ENCODE peak calls at places on chromosomes 11 and 22, in five cellular contexts. X, I, O, V and J are unnamed samples.

GRCh38 chr11:71066311-71066710 is 186.1 kb downstream of the SHANK2 start:
- DNase-seq in I (no peak), X (no peak), V (no peak), O (no peak), J (no peak)

GRCh38 chr22:29043906-29044575 is 17.6 kb downstream of the C22orf31 start:
- DNase-seq in I (peak), V (peak), O (no peak), X (no peak), J (no peak)

GRCh38 chr11:117058761-117059233 is 39.4 kb downstream of the SIK3 start:
- DNase-seq in X (no peak), I (peak), V (peak), O (no peak), J (no peak)

GRCh38 chr22:17772963-17773605 is 1.2 kb downstream of the BID start:
- DNase-seq in V (peak), O (no peak), X (no peak), I (peak), J (no peak)

GRCh38 chr11:112100457-112100856 is 13.8 kb downstream of the SDHD start:
- DNase-seq in X (no peak), V (peak), O (no peak), I (peak), J (no peak)

GRCh38 chr22:50705851-50706351 is 32.1 kb upstream of the ACR start:
- DNase-seq in O (no peak), V (no peak), X (no peak), I (no peak), J (no peak)

GRCh38 chr11:111992456-111992855 is 32.8 kb upstream of the DLAT start:
- DNase-seq in I (no peak), V (no peak), O (no peak), X (no peak), J (no peak)

GRCh38 chr11:34303028-34303427 is 54.8 kb downstream of the ABTB2 start:
- DNase-seq in O (no peak), X (no peak), I (peak), V (no peak), J (no peak)

GRCh38 chr11:1920128-1920908 is 815 bp downstream of the TNNT3 start:
- DNase-seq in V (no peak), O (no peak), X (no peak), I (no peak), J (peak)

GRCh38 chr11:8309862-8310261 is 46.2 kb upstream of the LMO1 start:
- DNase-seq in O (no peak), X (no peak), I (no peak), V (no peak), J (no peak)

GRCh38 chr11:109043318-109043717 is 378.4 kb downstream of the DDX10 start:
- DNase-seq in I (no peak), O (no peak), X (peak), V (no peak), J (no peak)

GRCh38 chr11:21142007-21142406 is 472.6 kb downstream of the NELL1 start:
- DNase-seq in X (peak), V (no peak), O (no peak), I (no peak), J (no peak)

GRCh38 chr11:100682247-100682969 is 4.7 kb upstream of the ARHGAP42 start:
- DNase-seq in I (no peak), V (peak), X (peak), O (no peak), J (no peak)

GRCh38 chr22:30202531-30203006 is 44.0 kb downstream of the LIF start:
- DNase-seq in I (peak), X (no peak), O (no peak), V (peak), J (peak)

GRCh38 chr11:6992457-6993431 is 27.4 kb downstream of the ZNF214 start:
- DNase-seq in I (peak), O (no peak), X (no peak), V (peak), J (no peak)

GRCh38 chr11:14380947-14381555 is 22.1 kb upstream of the RRAS2 start:
- DNase-seq in O (no peak), V (peak), I (peak), X (peak), J (peak)

GRCh38 chr11:107757661-107758060 is 45.8 kb upstream of the SLN start:
- DNase-seq in I (no peak), O (no peak), V (no peak), X (no peak), J (no peak)

GRCh38 chr11:2655834-2656622 is 43.8 kb downstream of the KCNQ1OT1 start:
- DNase-seq in O (no peak), V (peak), I (peak), X (no peak), J (no peak)

GRCh38 chr22:46693634-46694422 is 44.2 kb downstream of the CERK start:
- DNase-seq in X (no peak), I (no peak), O (no peak), V (no peak), J (no peak)

GRCh38 chr11:76626921-76627391 is 43.6 kb downstream of the LRRC32 start:
- DNase-seq in O (no peak), X (peak), V (peak), I (peak), J (no peak)

GRCh38 chr11:19803506-19803998 is 90.9 kb downstream of the NAV2 start:
- DNase-seq in I (no peak), O (no peak), V (no peak), X (no peak), J (peak)

GRCh38 chr22:37818397-37819099 is 4.6 kb upstream of the GALR3 start:
- DNase-seq in V (peak), O (no peak), I (peak), X (peak), J (peak)

GRCh38 chr11:131955901-131956300 is 585.5 kb downstream of the NTM start:
- DNase-seq in O (no peak), V (no peak), X (no peak), I (no peak), J (no peak)

GRCh38 chr11:84396521-84396920 is 1110.4 kb upstream of the CCDC90B start:
- DNase-seq in V (no peak), O (no peak), I (peak), X (no peak), J (no peak)

GRCh38 chr22:19522190-19522880 is 1.9 kb downstream of the CLDN5 start:
- DNase-seq in V (no peak), X (no peak), I (no peak), O (no peak), J (no peak)

GRCh38 chr22:38221908-38222796 is 20.4 kb downstream of the MAFF start:
- DNase-seq in X (no peak), O (no peak), I (no peak), V (no peak), J (no peak)

GRCh38 chr11:12165237-12165875 is 55.0 kb downstream of the MICAL2 start:
- DNase-seq in V (no peak), I (peak), X (no peak), O (no peak), J (no peak)

GRCh38 chr22:23014250-23014649 is 56.1 kb upstream of the GNAZ start:
- DNase-seq in O (no peak), V (no peak), X (no peak), I (no peak), J (no peak)

GRCh38 chr22:18111759-18112330 is 1.2 kb downstream of the TUBA8 start:
- DNase-seq in X (no peak), I (no peak), O (no peak), V (no peak), J (no peak)

GRCh38 chr11:103338621-103339484 is 229.6 kb downstream of the DYNC2H1 start:
- DNase-seq in V (peak), I (peak), O (peak), X (no peak), J (no peak)

GRCh38 chr11:101128571-101129202 is 926 bp downstream of the PGR start:
- DNase-seq in X (no peak), V (no peak), I (no peak), O (no peak), J (no peak)

GRCh38 chr11:109933126-109933525 is 160.1 kb upstream of the ZC3H12C start:
- DNase-seq in V (peak), I (peak), X (no peak), O (no peak), J (no peak)

GRCh38 chr11:10908215-10908990 is 50.5 kb upstream of the ZBED5 start:
- DNase-seq in V (peak), O (no peak), I (peak), X (no peak), J (no peak)

GRCh38 chr11:10902756-10903155 is 44.9 kb upstream of the ZBED5 start:
- DNase-seq in I (no peak), V (no peak), X (no peak), O (no peak), J (no peak)

GRCh38 chr11:10909141-10909883 is 51.5 kb upstream of the ZBED5 start:
- DNase-seq in X (no peak), V (peak), O (no peak), I (peak), J (no peak)

GRCh38 chr11:10902301-10902700 is 44.4 kb upstream of the ZBED5 start:
- DNase-seq in X (no peak), V (no peak), I (no peak), O (no peak), J (no peak)

GRCh38 chr11:10906521-10906920 is 48.7 kb upstream of the ZBED5 start:
- DNase-seq in V (peak), X (no peak), O (no peak), I (peak), J (no peak)
- TF ChIP-seq CTCF in V (no peak), X (no peak), O (no peak), I (peak), J (no peak)

GRCh38 chr22:40714514-40714966 is 35.3 kb downstream of the MCHR1 start:
- DNase-seq in V (peak), I (peak), O (no peak), X (no peak), J (no peak)
- H3K9ac ChIP-seq in V (no peak), I (no peak), O (peak), X (no peak), J (no peak)

GRCh38 chr22:21694394-21694793 is 28.6 kb downstream of the PPIL2 start:
- DNase-seq in X (no peak), V (no peak), O (no peak), I (no peak), J (no peak)
- H3K27ac ChIP-seq in X (no peak), V (no peak), O (no peak), I (no peak), J (no peak)

GRCh38 chr11:75532200-75532972 is 6.6 kb upstream of the GDPD5 start:
- DNase-seq in I (peak), V (peak), X (peak), O (no peak), J (peak)
- TF ChIP-seq CTCF in I (peak), V (peak), X (peak), O (peak), J (peak)

GRCh38 chr11:73393011-73393380 is 16.8 kb downstream of the RELT start:
- DNase-seq in V (no peak), O (no peak), I (no peak), X (no peak), J (no peak)
- H3K9ac ChIP-seq in V (no peak), O (no peak), I (no peak), X (no peak), J (no peak)

DNA sequence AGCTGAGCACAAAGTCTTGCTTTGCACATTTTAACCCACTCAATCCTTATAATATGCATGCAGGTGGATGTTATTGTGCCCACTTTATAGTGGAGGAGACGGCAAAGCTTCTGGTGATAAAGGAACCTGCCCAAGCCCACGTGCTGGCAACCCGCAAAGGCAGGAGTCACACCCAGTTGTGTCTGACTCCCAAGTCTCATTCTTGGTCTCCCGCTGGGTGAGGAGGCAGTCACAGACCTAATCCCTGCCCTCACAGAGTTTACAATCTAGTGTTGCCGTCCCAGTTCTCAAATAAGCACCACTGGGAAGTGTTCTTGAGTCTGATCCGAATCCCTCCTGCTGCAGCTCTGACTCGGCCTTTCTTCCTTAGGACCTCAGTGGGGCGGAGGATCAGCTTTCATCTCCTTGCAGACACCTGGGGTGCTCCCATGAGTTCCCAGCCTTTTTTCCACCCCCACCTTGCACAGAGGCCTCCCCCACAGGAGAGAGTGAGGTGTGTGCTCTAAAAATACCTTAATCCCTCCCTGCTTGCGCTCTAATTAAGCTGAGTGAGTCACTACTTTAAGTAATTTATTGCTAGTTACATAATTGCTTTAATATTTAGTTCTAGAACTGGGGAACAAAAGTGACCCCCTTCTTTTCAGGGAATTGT is 15.1 kb downstream of the PDE2A start:
- DNase-seq in I (no peak), X (no peak), O (no peak), V (no peak), J (no peak)
- H3K27ac ChIP-seq in I (no peak), X (no peak), O (no peak), V (no peak), J (no peak)

DNA sequence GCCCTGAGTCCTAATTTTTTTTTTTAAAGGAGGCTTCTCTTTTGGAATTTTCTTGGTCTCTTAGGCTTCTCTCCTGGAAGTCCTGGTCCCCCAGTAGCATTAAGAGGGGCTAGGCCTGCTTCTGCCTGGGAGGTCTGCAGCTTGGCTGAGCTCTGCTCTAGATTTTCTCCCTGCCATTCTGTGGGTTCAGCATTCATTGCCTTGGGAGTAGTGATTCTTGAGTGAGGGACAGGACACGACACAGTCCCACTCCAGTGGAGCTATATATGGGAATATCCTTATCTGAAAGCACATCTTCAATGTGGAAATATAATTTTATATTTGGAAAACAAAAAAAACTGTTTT is 3.7 kb downstream of the IGSF22 start:
- DNase-seq in O (no peak), X (no peak), V (no peak), I (no peak), J (no peak)
- TF ChIP-seq CTCF in O (no peak), X (no peak), V (no peak), I (no peak), J (peak)

DNA sequence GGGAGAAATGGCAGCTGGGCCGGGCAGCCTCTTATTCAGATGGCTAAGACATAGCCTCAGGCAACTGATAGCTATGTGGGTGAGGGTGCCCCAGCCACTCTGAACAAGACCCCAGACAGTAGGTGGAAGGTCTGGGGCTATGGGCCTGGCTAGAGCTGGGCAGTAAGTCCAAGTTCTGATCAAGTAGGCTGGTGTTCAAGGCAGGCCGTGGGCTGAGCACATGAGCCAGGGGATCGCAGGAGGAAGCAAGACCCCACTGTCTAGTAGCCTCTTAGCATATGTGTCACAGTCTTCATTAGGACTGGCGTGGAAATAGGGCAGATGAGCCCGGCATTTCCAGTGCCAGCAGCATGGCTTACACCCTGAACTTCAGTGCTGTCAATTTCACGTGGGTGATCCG is 192.1 kb downstream of the ADAMTS15 start:
- DNase-seq in O (no peak), V (no peak), I (no peak), X (no peak), J (no peak)
- H3K9ac ChIP-seq in O (no peak), V (no peak), I (no peak), X (no peak), J (no peak)

GRCh38 chr11:10520562-10520961 is 20.4 kb downstream of the RNF141 start:
- DNase-seq in V (no peak), I (no peak), O (no peak), X (no peak), J (no peak)

GRCh38 chr11:10522276-10522675 is 18.7 kb downstream of the RNF141 start:
- DNase-seq in O (no peak), V (no peak), X (no peak), I (no peak), J (no peak)

GRCh38 chr11:10524471-10524870 is 16.5 kb downstream of the RNF141 start:
- DNase-seq in O (no peak), V (no peak), X (no peak), I (no peak), J (no peak)

GRCh38 chr11:10519630-10520029 is 21.4 kb downstream of the RNF141 start:
- DNase-seq in V (no peak), O (no peak), X (no peak), I (no peak), J (no peak)

GRCh38 chr11:10522921-10523320 is 18.1 kb downstream of the RNF141 start:
- DNase-seq in O (no peak), I (peak), V (no peak), X (peak), J (no peak)
- H3K27ac ChIP-seq in O (no peak), I (no peak), V (peak), X (peak), J (no peak)